ENCODE peak calls at places on chromosome 10, in seven cellular contexts. One of them, this sample, is unnamed.

GRCh38 chr10:89438525-89438924 is 24.2 kb downstream of the IFIT5 start:
- DNase-seq in PC-3: no peak
- DNase-seq in HCT116: no peak
- DNase-seq in GM23338: no peak
- DNase-seq in neural progenitor cell: no peak
- DNase-seq in hepatocyte: no peak
- DNase-seq in MM.1S: no peak
- DNase-seq in this sample: no peak

GRCh38 chr10:15670880-15671279 is 48.8 kb downstream of the ITGA8 start:
- DNase-seq in HCT116: no peak
- DNase-seq in MM.1S: no peak
- DNase-seq in PC-3: no peak
- DNase-seq in GM23338: no peak
- DNase-seq in neural progenitor cell: no peak
- DNase-seq in hepatocyte: no peak
- DNase-seq in this sample: no peak

GRCh38 chr10:45422207-45422606 is 48.2 kb downstream of the ALOX5 start:
- DNase-seq in PC-3: no peak
- DNase-seq in GM23338: no peak
- DNase-seq in neural progenitor cell: no peak
- DNase-seq in HCT116: no peak
- DNase-seq in MM.1S: no peak
- DNase-seq in hepatocyte: no peak
- DNase-seq in this sample: no peak

GRCh38 chr10:92103376-92104084 is 180.0 kb downstream of the BTAF1 start:
- DNase-seq in neural progenitor cell: no peak
- DNase-seq in hepatocyte: no peak
- DNase-seq in MM.1S: no peak
- DNase-seq in PC-3: peak; percentile 48
- DNase-seq in GM23338: no peak
- DNase-seq in HCT116: no peak
- DNase-seq in this sample: peak; percentile 40

GRCh38 chr10:74992068-74992467 is 119.4 kb upstream of the SAMD8 start:
- DNase-seq in neural progenitor cell: no peak
- DNase-seq in hepatocyte: no peak
- DNase-seq in HCT116: no peak
- DNase-seq in PC-3: no peak
- DNase-seq in MM.1S: no peak
- DNase-seq in GM23338: no peak
- DNase-seq in this sample: no peak

GRCh38 chr10:131769691-131770090 is 131.1 kb upstream of the PPP2R2D start:
- DNase-seq in PC-3: no peak
- DNase-seq in HCT116: no peak
- DNase-seq in neural progenitor cell: no peak
- DNase-seq in MM.1S: no peak
- DNase-seq in hepatocyte: no peak
- DNase-seq in GM23338: no peak
- DNase-seq in this sample: no peak

GRCh38 chr10:7412482-7413251 is 1.8 kb upstream of the SFMBT2 start:
- DNase-seq in neural progenitor cell: peak; percentile 84
- DNase-seq in HCT116: no peak
- DNase-seq in GM23338: peak; percentile 82
- DNase-seq in PC-3: no peak
- DNase-seq in hepatocyte: peak; percentile 63
- DNase-seq in MM.1S: no peak
- DNase-seq in this sample: peak; percentile 20

GRCh38 chr10:118259288-118259906 is 82.7 kb downstream of the FAM204A start:
- DNase-seq in HCT116: peak; percentile 32
- DNase-seq in GM23338: peak; percentile 80
- DNase-seq in MM.1S: peak; percentile 29
- DNase-seq in PC-3: peak; percentile 12
- DNase-seq in neural progenitor cell: peak; percentile 90
- DNase-seq in hepatocyte: peak; percentile 74
- DNase-seq in this sample: peak; percentile 72

GRCh38 chr10:122264442-122264841 is 6.7 kb upstream of the BTBD16 start:
- DNase-seq in HCT116: no peak
- DNase-seq in hepatocyte: peak; percentile 23
- DNase-seq in GM23338: no peak
- DNase-seq in PC-3: peak; percentile 18
- DNase-seq in neural progenitor cell: no peak
- DNase-seq in MM.1S: no peak
- DNase-seq in this sample: peak; percentile 35

DNA sequence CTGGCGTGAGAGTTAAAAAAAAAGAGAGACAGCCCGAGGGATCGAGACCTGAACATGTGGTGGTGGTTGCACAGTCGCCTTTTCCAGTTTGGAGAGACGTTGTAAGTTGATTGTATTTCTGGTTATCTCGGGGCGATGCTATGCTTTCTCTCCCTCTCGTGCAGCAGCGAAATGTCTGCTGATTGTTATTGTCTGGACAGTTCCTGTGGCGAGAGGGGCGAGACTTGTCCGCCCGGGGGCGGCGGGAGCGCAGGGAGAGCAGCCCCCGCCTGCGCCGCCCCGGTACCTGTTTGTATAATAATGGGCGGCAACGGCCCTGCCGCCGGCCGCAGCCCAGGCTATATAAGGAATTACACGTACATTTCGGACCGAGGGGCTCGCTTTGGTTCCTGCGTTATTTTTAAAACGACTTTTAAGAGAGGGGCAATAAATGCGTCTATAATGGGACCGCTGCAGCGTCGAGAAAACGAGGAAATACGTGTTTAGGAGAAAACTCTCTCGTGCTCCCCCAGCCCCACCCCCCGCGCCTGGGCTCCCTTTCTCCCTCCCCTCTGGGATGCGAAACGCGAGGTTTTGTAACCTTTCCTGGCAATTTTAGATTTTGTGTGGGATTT is 1.7 kb downstream of the ZEB1 start:
- DNase-seq in MM.1S: peak; percentile 69
- DNase-seq in GM23338: peak; percentile 58
- DNase-seq in HCT116: no peak
- DNase-seq in PC-3: peak; percentile 7
- DNase-seq in neural progenitor cell: peak; percentile 70
- DNase-seq in hepatocyte: peak; percentile 43
- DNase-seq in this sample: peak; percentile 67
- TF ChIP-seq EZH2 in MM.1S: no peak
- TF ChIP-seq EZH2 in GM23338: peak; percentile 23
- TF ChIP-seq EZH2 in HCT116: no peak
- TF ChIP-seq EZH2 in PC-3: no peak
- TF ChIP-seq EZH2 in neural progenitor cell: peak; percentile 28
- TF ChIP-seq EZH2 in hepatocyte: peak; percentile 80
- TF ChIP-seq EZH2 in this sample: no peak

GRCh38 chr10:70592746-70593512 is 9.6 kb downstream of the PRF1 start:
- DNase-seq in neural progenitor cell: no peak
- DNase-seq in PC-3: no peak
- DNase-seq in MM.1S: no peak
- DNase-seq in hepatocyte: no peak
- DNase-seq in GM23338: no peak
- DNase-seq in HCT116: no peak
- DNase-seq in this sample: no peak
- H3K4me3 ChIP-seq in neural progenitor cell: no peak overlapping the region
- H3K4me3 ChIP-seq in PC-3: no peak overlapping the region
- H3K4me3 ChIP-seq in MM.1S: no peak overlapping the region
- H3K4me3 ChIP-seq in hepatocyte: no peak overlapping the region
- H3K4me3 ChIP-seq in GM23338: no peak overlapping the region
- H3K4me3 ChIP-seq in HCT116: no peak overlapping the region
- H3K4me3 ChIP-seq in this sample: no peak overlapping the region

DNA sequence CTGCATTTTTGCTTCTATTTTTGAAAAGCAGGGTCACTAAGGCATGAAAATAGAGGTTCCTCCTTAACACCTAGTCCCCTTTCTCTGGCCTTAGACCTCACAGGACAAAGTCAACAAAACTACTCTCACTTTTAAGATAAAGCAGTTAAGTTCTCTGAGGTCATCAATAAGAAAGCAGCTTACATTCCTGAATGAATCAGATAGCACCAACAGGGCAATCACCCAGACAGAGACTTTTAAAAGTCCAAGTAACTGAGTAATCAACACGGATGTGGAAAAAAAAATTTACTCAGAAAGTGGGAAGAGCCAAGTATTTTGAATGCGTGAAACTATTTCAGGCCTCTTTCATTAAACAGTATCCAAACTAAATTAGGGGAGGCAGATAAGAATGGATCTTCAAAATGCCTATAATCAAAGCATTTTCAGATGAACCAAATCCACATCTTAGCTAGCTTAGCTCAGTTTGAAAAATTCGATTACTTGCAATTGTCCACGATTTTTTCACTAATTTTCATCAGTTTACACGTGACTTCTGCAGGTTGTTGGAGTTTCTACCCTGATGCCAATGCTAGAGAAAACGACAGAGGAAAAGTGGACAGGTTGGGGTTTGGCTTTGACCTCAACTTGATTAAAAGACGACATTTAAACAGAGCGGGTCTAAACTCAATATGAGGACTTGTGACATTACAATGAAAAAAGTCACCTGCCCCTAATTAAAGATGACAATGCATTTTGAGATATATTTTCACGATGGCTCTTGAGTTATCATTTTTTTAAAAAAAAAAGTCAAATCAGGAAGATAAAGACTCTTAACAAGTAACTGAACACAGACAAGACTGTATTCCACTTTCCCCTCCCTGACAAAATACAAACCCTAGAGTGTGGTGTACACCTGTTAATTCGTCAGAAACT is 1.6 kb downstream of the BEND7 start:
- DNase-seq in PC-3: peak; percentile 34
- DNase-seq in GM23338: peak; percentile 32
- DNase-seq in HCT116: peak; percentile 29
- DNase-seq in hepatocyte: peak; percentile 55
- DNase-seq in neural progenitor cell: peak; percentile 9
- DNase-seq in MM.1S: no peak
- DNase-seq in this sample: peak; percentile 86
- TF ChIP-seq EZH2phosphoT487 in PC-3: no peak
- TF ChIP-seq EZH2phosphoT487 in GM23338: no peak
- TF ChIP-seq EZH2phosphoT487 in HCT116: no peak
- TF ChIP-seq EZH2phosphoT487 in hepatocyte: peak; percentile 52
- TF ChIP-seq EZH2phosphoT487 in neural progenitor cell: no peak
- TF ChIP-seq EZH2phosphoT487 in MM.1S: no peak
- TF ChIP-seq EZH2phosphoT487 in this sample: no peak

GRCh38 chr10:124091646-124092269 is 1.6 kb downstream of the CHST15 start:
- DNase-seq in PC-3: no peak
- DNase-seq in MM.1S: peak; percentile 43
- DNase-seq in HCT116: no peak
- DNase-seq in GM23338: peak; percentile 72
- DNase-seq in neural progenitor cell: peak; percentile 62
- DNase-seq in hepatocyte: peak; percentile 49
- DNase-seq in this sample: peak; percentile 22
- TF ChIP-seq EZH2 in PC-3: no peak
- TF ChIP-seq EZH2 in MM.1S: no peak
- TF ChIP-seq EZH2 in HCT116: no peak
- TF ChIP-seq EZH2 in GM23338: peak; percentile 45
- TF ChIP-seq EZH2 in neural progenitor cell: peak; percentile 92
- TF ChIP-seq EZH2 in hepatocyte: no peak
- TF ChIP-seq EZH2 in this sample: peak; percentile 32

GRCh38 chr10:123608047-123608446 is 58.1 kb upstream of the GPR26 start:
- DNase-seq in HCT116: no peak
- DNase-seq in MM.1S: no peak
- DNase-seq in PC-3: no peak
- DNase-seq in neural progenitor cell: no peak
- DNase-seq in GM23338: no peak
- DNase-seq in hepatocyte: no peak
- DNase-seq in this sample: no peak
- H3K4me3 ChIP-seq in HCT116: no peak overlapping the region
- H3K4me3 ChIP-seq in MM.1S: no peak overlapping the region
- H3K4me3 ChIP-seq in PC-3: no peak overlapping the region
- H3K4me3 ChIP-seq in neural progenitor cell: no peak overlapping the region
- H3K4me3 ChIP-seq in GM23338: no peak overlapping the region
- H3K4me3 ChIP-seq in hepatocyte: no peak overlapping the region
- H3K4me3 ChIP-seq in this sample: no peak overlapping the region

This sample was measured in GM23248.